ENCODE peak calls at places on chromosomes 11 and 22, in six cellular contexts. One of them, this sample, is unnamed.
A peak's percentile ranks its signal among the peaks of the same experiment; 100 is the strongest.

GRCh38 chr11:2576116-2576515 is 123.7 kb downstream of the KCNQ1OT1 start:
- DNase-seq in neural crest cell: no peak
- DNase-seq in left ventricle myocardium inferior: no peak
- DNase-seq in esophagus squamous epithelium: no peak
- DNase-seq in GM12864: no peak
- DNase-seq in AG09319: no peak
- DNase-seq in this sample: no peak

GRCh38 chr11:76510060-76511047 is 65.5 kb downstream of the EMSY start:
- DNase-seq in GM12864: no peak
- DNase-seq in esophagus squamous epithelium: no peak
- DNase-seq in left ventricle myocardium inferior: no peak
- DNase-seq in AG09319: no peak
- DNase-seq in neural crest cell: no peak
- DNase-seq in this sample: no peak

GRCh38 chr11:134439181-134439580 is 27.1 kb upstream of the B3GAT1 start:
- DNase-seq in neural crest cell: no peak
- DNase-seq in AG09319: no peak
- DNase-seq in GM12864: no peak
- DNase-seq in left ventricle myocardium inferior: no peak
- DNase-seq in esophagus squamous epithelium: no peak
- DNase-seq in this sample: peak; percentile 7

GRCh38 chr11:64814712-64815187 is 4.4 kb upstream of the MEN1 start:
- DNase-seq in AG09319: no peak
- DNase-seq in GM12864: peak; percentile 74
- DNase-seq in left ventricle myocardium inferior: no peak
- DNase-seq in esophagus squamous epithelium: no peak
- DNase-seq in neural crest cell: no peak
- DNase-seq in this sample: no peak

GRCh38 chr22:37747090-37747714 is 50.4 kb downstream of the TRIOBP start:
- DNase-seq in neural crest cell: no peak
- DNase-seq in GM12864: no peak
- DNase-seq in AG09319: no peak
- DNase-seq in esophagus squamous epithelium: no peak
- DNase-seq in left ventricle myocardium inferior: peak; percentile 54
- DNase-seq in this sample: peak; percentile 43

GRCh38 chr11:106087815-106088435 is 10.5 kb downstream of the AASDHPPT start:
- DNase-seq in esophagus squamous epithelium: no peak
- DNase-seq in neural crest cell: peak; percentile 23
- DNase-seq in left ventricle myocardium inferior: peak; percentile 22
- DNase-seq in AG09319: no peak
- DNase-seq in GM12864: no peak
- DNase-seq in this sample: peak; percentile 20

GRCh38 chr11:69462106-69463045 is 19.1 kb upstream of the LINC01488 start:
- DNase-seq in esophagus squamous epithelium: no peak
- DNase-seq in neural crest cell: no peak
- DNase-seq in GM12864: no peak
- DNase-seq in AG09319: no peak
- DNase-seq in left ventricle myocardium inferior: peak; percentile 11
- DNase-seq in this sample: no peak

GRCh38 chr11:69920500-69921428 is 101.5 kb upstream of the FGF3 start:
- DNase-seq in neural crest cell: no peak
- DNase-seq in GM12864: no peak
- DNase-seq in left ventricle myocardium inferior: no peak
- DNase-seq in AG09319: no peak
- DNase-seq in esophagus squamous epithelium: no peak
- DNase-seq in this sample: no peak

GRCh38 chr11:127017482-127017881 is 16.9 kb upstream of the KIRREL3 start:
- DNase-seq in AG09319: no peak
- DNase-seq in left ventricle myocardium inferior: no peak
- DNase-seq in neural crest cell: peak; percentile 36
- DNase-seq in esophagus squamous epithelium: no peak
- DNase-seq in GM12864: no peak
- DNase-seq in this sample: peak; percentile 44

GRCh38 chr11:38169286-38169685 is 1571.2 kb upstream of the RAG2 start:
- DNase-seq in esophagus squamous epithelium: no peak
- DNase-seq in neural crest cell: no peak
- DNase-seq in AG09319: no peak
- DNase-seq in GM12864: no peak
- DNase-seq in left ventricle myocardium inferior: no peak
- DNase-seq in this sample: no peak

GRCh38 chr11:38818720-38819119 is 2220.7 kb upstream of the RAG2 start:
- DNase-seq in neural crest cell: no peak
- DNase-seq in left ventricle myocardium inferior: no peak
- DNase-seq in esophagus squamous epithelium: no peak
- DNase-seq in AG09319: no peak
- DNase-seq in GM12864: no peak
- DNase-seq in this sample: no peak

GRCh38 chr11:7686761-7687160 is 13.5 kb upstream of the CYB5R2 start:
- DNase-seq in esophagus squamous epithelium: no peak
- DNase-seq in left ventricle myocardium inferior: no peak
- DNase-seq in GM12864: no peak
- DNase-seq in AG09319: no peak
- DNase-seq in neural crest cell: no peak
- DNase-seq in this sample: no peak

GRCh38 chr11:84408946-84409411 is 1122.8 kb upstream of the CCDC90B start:
- DNase-seq in esophagus squamous epithelium: no peak
- DNase-seq in left ventricle myocardium inferior: no peak
- DNase-seq in AG09319: no peak
- DNase-seq in neural crest cell: no peak
- DNase-seq in GM12864: no peak
- DNase-seq in this sample: no peak

GRCh38 chr11:132977241-132977640 is 555.1 kb downstream of the OPCML start:
- DNase-seq in AG09319: no peak
- DNase-seq in GM12864: no peak
- DNase-seq in neural crest cell: no peak
- DNase-seq in esophagus squamous epithelium: no peak
- DNase-seq in left ventricle myocardium inferior: no peak
- DNase-seq in this sample: no peak

GRCh38 chr11:5159806-5160205 is 5.2 kb upstream of the OR52A1 start:
- DNase-seq in neural crest cell: no peak
- DNase-seq in left ventricle myocardium inferior: no peak
- DNase-seq in esophagus squamous epithelium: no peak
- DNase-seq in AG09319: no peak
- DNase-seq in GM12864: no peak
- DNase-seq in this sample: no peak

GRCh38 chr11:6200975-6201374 is 2.0 kb downstream of the OR52W1 start:
- DNase-seq in esophagus squamous epithelium: no peak
- DNase-seq in AG09319: no peak
- DNase-seq in GM12864: no peak
- DNase-seq in neural crest cell: no peak
- DNase-seq in left ventricle myocardium inferior: peak; percentile 47
- DNase-seq in this sample: no peak

GRCh38 chr22:49749885-49750510 is 77.7 kb downstream of the BRD1 start:
- DNase-seq in neural crest cell: no peak
- DNase-seq in AG09319: no peak
- DNase-seq in esophagus squamous epithelium: no peak
- DNase-seq in left ventricle myocardium inferior: no peak
- DNase-seq in GM12864: no peak
- DNase-seq in this sample: no peak

GRCh38 chr11:69293087-69293486 is 868 bp upstream of the MYEOV start:
- DNase-seq in neural crest cell: no peak
- DNase-seq in esophagus squamous epithelium: no peak
- DNase-seq in AG09319: no peak
- DNase-seq in GM12864: no peak
- DNase-seq in left ventricle myocardium inferior: no peak
- DNase-seq in this sample: peak; percentile 68

GRCh38 chr22:50461536-50461935 is 13.3 kb downstream of the SBF1 start:
- DNase-seq in esophagus squamous epithelium: no peak
- DNase-seq in GM12864: no peak
- DNase-seq in AG09319: no peak
- DNase-seq in left ventricle myocardium inferior: no peak
- DNase-seq in neural crest cell: no peak
- DNase-seq in this sample: no peak

GRCh38 chr11:57763568-57763967 is 2.0 kb downstream of the CTNND1 start:
- DNase-seq in AG09319: no peak
- DNase-seq in neural crest cell: no peak
- DNase-seq in GM12864: no peak
- DNase-seq in esophagus squamous epithelium: no peak
- DNase-seq in left ventricle myocardium inferior: no peak
- DNase-seq in this sample: no peak

GRCh38 chr11:101082813-101083212 is 46.8 kb downstream of the PGR start:
- DNase-seq in left ventricle myocardium inferior: no peak
- DNase-seq in AG09319: no peak
- DNase-seq in esophagus squamous epithelium: no peak
- DNase-seq in GM12864: no peak
- DNase-seq in neural crest cell: no peak
- DNase-seq in this sample: no peak

DNA sequence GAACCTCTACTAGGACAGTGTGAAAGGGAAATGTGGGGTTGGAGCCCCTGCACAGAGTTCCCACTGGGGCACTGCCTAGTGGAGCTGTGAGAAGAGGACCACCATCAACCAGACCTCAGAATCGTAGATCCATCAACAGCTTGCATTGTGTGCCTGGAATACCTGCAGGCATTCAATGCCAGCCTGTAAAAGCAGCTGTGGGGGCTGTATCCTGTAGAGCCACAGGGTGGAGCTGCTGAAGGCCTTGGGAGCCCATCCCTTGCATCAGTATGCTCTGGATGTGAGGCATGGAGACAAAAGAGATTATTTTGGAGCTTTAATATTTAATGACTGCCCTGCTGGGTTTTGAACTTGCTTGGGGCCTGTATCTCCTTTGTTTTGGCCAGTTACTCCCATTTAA is 46.3 kb downstream of the PGR start:
- DNase-seq in neural crest cell: no peak
- DNase-seq in left ventricle myocardium inferior: no peak
- DNase-seq in GM12864: no peak
- DNase-seq in AG09319: no peak
- DNase-seq in esophagus squamous epithelium: no peak
- DNase-seq in this sample: no peak
- TF ChIP-seq CTCF in neural crest cell: no peak
- TF ChIP-seq CTCF in left ventricle myocardium inferior: no peak
- TF ChIP-seq CTCF in GM12864: no peak
- TF ChIP-seq CTCF in AG09319: no peak
- TF ChIP-seq CTCF in esophagus squamous epithelium: no peak
- TF ChIP-seq CTCF in this sample: no peak

GRCh38 chr22:32106930-32107329 is 52.2 kb downstream of the C22orf42 start:
- DNase-seq in AG09319: no peak
- DNase-seq in neural crest cell: peak; percentile 41
- DNase-seq in left ventricle myocardium inferior: no peak
- DNase-seq in esophagus squamous epithelium: no peak
- DNase-seq in GM12864: no peak
- DNase-seq in this sample: peak; percentile 28

GRCh38 chr22:32100711-32101110 is 57.6 kb downstream of the SLC5A1 start:
- DNase-seq in neural crest cell: no peak
- DNase-seq in GM12864: no peak
- DNase-seq in left ventricle myocardium inferior: no peak
- DNase-seq in esophagus squamous epithelium: no peak
- DNase-seq in AG09319: no peak
- DNase-seq in this sample: peak; percentile 58

DNA sequence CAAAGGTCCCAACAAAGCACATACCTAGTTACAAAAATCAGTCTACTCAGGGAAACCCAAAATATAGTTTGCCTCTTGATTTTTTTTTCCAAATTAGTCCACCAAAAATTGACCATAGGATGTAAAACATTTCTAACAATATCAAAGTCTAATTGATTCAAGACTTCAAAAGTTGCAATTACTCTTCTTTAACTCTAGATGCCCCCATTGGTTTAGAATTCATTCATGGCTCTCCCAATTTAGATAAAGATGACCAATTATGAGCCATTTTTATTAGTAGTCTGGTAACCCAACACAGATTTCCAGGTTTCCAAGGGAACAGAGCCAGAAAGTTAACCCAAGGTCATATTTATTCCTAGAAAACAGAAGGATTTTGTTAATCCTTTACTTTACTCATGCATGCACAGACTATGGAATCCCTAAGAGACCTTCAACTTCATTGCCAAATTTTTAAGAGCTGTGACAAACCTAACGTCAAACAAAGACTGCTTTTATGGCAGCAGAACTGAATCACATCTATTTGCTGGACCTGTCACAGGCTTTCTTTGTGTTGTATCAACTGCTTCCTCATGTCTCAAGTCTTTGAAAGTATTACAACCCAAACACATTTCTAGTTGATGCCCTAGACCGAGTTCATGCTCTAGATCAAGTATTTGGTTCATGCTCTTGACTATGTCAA is 55.3 kb downstream of the C22orf42 start:
- DNase-seq in left ventricle myocardium inferior: no peak
- DNase-seq in esophagus squamous epithelium: no peak
- DNase-seq in GM12864: no peak
- DNase-seq in AG09319: no peak
- DNase-seq in neural crest cell: no peak
- DNase-seq in this sample: no peak
- TF ChIP-seq CTCF in left ventricle myocardium inferior: peak; percentile 45
- TF ChIP-seq CTCF in esophagus squamous epithelium: peak; percentile 23
- TF ChIP-seq CTCF in GM12864: peak; percentile 10
- TF ChIP-seq CTCF in AG09319: no peak
- TF ChIP-seq CTCF in neural crest cell: peak; percentile 65
- TF ChIP-seq CTCF in this sample: peak; percentile 40

GRCh38 chr11:115523727-115524399 is 19.6 kb upstream of the CADM1 start:
- DNase-seq in left ventricle myocardium inferior: no peak
- DNase-seq in neural crest cell: no peak
- DNase-seq in GM12864: no peak
- DNase-seq in esophagus squamous epithelium: no peak
- DNase-seq in AG09319: no peak
- DNase-seq in this sample: no peak

GRCh38 chr11:115522302-115522701 is 18.1 kb upstream of the CADM1 start:
- DNase-seq in left ventricle myocardium inferior: no peak
- DNase-seq in GM12864: no peak
- DNase-seq in esophagus squamous epithelium: no peak
- DNase-seq in neural crest cell: no peak
- DNase-seq in AG09319: no peak
- DNase-seq in this sample: no peak

GRCh38 chr11:115524572-115524971 is 20.4 kb upstream of the CADM1 start:
- DNase-seq in esophagus squamous epithelium: no peak
- DNase-seq in AG09319: no peak
- DNase-seq in left ventricle myocardium inferior: no peak
- DNase-seq in neural crest cell: no peak
- DNase-seq in GM12864: no peak
- DNase-seq in this sample: no peak

GRCh38 chr11:115518983-115519382 is 14.8 kb upstream of the CADM1 start:
- DNase-seq in left ventricle myocardium inferior: no peak
- DNase-seq in GM12864: no peak
- DNase-seq in esophagus squamous epithelium: no peak
- DNase-seq in AG09319: no peak
- DNase-seq in neural crest cell: no peak
- DNase-seq in this sample: no peak

GRCh38 chr11:115521874-115522273 is 17.7 kb upstream of the CADM1 start:
- DNase-seq in neural crest cell: no peak
- DNase-seq in AG09319: no peak
- DNase-seq in GM12864: no peak
- DNase-seq in left ventricle myocardium inferior: no peak
- DNase-seq in esophagus squamous epithelium: no peak
- DNase-seq in this sample: no peak
- TF ChIP-seq CTCF in neural crest cell: no peak
- TF ChIP-seq CTCF in AG09319: no peak
- TF ChIP-seq CTCF in GM12864: no peak
- TF ChIP-seq CTCF in left ventricle myocardium inferior: no peak
- TF ChIP-seq CTCF in esophagus squamous epithelium: no peak
- TF ChIP-seq CTCF in this sample: no peak

GRCh38 chr11:22920939-22921565 is 60.8 kb upstream of the CCDC179 start:
- DNase-seq in GM12864: no peak
- DNase-seq in neural crest cell: peak; percentile 6
- DNase-seq in AG09319: peak; percentile 8
- DNase-seq in esophagus squamous epithelium: no peak
- DNase-seq in left ventricle myocardium inferior: no peak
- DNase-seq in this sample: peak; percentile 41
- TF ChIP-seq CTCF in GM12864: peak; percentile 72
- TF ChIP-seq CTCF in neural crest cell: peak; percentile 76
- TF ChIP-seq CTCF in AG09319: peak; percentile 81
- TF ChIP-seq CTCF in esophagus squamous epithelium: no peak
- TF ChIP-seq CTCF in left ventricle myocardium inferior: peak; percentile 67
- TF ChIP-seq CTCF in this sample: peak; percentile 58

GRCh38 chr11:131070365-131070764 is 154.1 kb upstream of the SNX19 start:
- DNase-seq in GM12864: no peak
- DNase-seq in esophagus squamous epithelium: no peak
- DNase-seq in AG09319: no peak
- DNase-seq in left ventricle myocardium inferior: no peak
- DNase-seq in neural crest cell: no peak
- DNase-seq in this sample: no peak
- TF ChIP-seq CTCF in GM12864: no peak
- TF ChIP-seq CTCF in esophagus squamous epithelium: no peak
- TF ChIP-seq CTCF in AG09319: no peak
- TF ChIP-seq CTCF in left ventricle myocardium inferior: no peak
- TF ChIP-seq CTCF in neural crest cell: no peak
- TF ChIP-seq CTCF in this sample: no peak